ENCODE peak calls at places on chromosomes 4 and X, in eight cellular contexts. One of them, this sample, is unnamed. For H3K9me3, the result is how much of the 10 kb centered on the place peaks cover.

GRCh38 chr4:94925764-94926347 is 168.1 kb downstream of the BMPR1B start:
- DNase-seq in psoas muscle: no peak
- DNase-seq in NT2/D1: no peak
- DNase-seq in ovary: no peak
- DNase-seq in tibial nerve: no peak
- DNase-seq in iPS DF 6.9: no peak
- DNase-seq in naive thymus-derived CD4-positive, alpha-beta T cell: no peak
- DNase-seq in GM23248: no peak
- DNase-seq in this sample: no peak

GRCh38 chr4:11487139-11487538 is 58.4 kb upstream of the HS3ST1 start:
- DNase-seq in psoas muscle: no peak
- DNase-seq in NT2/D1: no peak
- DNase-seq in ovary: no peak
- DNase-seq in tibial nerve: no peak
- DNase-seq in iPS DF 6.9: no peak
- DNase-seq in naive thymus-derived CD4-positive, alpha-beta T cell: peak
- DNase-seq in GM23248: no peak
- DNase-seq in this sample: no peak

GRCh38 chr4:133839326-133839725 is 362.3 kb downstream of the PABPC4L start:
- DNase-seq in psoas muscle: no peak
- DNase-seq in NT2/D1: peak
- DNase-seq in ovary: no peak
- DNase-seq in tibial nerve: no peak
- DNase-seq in iPS DF 6.9: no peak
- DNase-seq in naive thymus-derived CD4-positive, alpha-beta T cell: no peak
- DNase-seq in GM23248: peak
- DNase-seq in this sample: no peak

GRCh38 chr4:94827481-94828110 is 69.8 kb downstream of the BMPR1B start:
- DNase-seq in psoas muscle: no peak
- DNase-seq in NT2/D1: no peak
- DNase-seq in ovary: no peak
- DNase-seq in tibial nerve: no peak
- DNase-seq in iPS DF 6.9: no peak
- DNase-seq in naive thymus-derived CD4-positive, alpha-beta T cell: no peak
- DNase-seq in GM23248: peak
- DNase-seq in this sample: no peak

GRCh38 chr4:152185786-152186540 is 349.9 kb downstream of the FBXW7 start:
- DNase-seq in psoas muscle: no peak
- DNase-seq in NT2/D1: no peak
- DNase-seq in ovary: no peak
- DNase-seq in tibial nerve: no peak
- DNase-seq in iPS DF 6.9: no peak
- DNase-seq in naive thymus-derived CD4-positive, alpha-beta T cell: no peak
- DNase-seq in GM23248: peak
- DNase-seq in this sample: no peak

GRCh38 chrX:103453655-103454054 is 65.6 kb downstream of the RAB40A start:
- DNase-seq in psoas muscle: no peak
- DNase-seq in NT2/D1: no peak
- DNase-seq in ovary: no peak
- DNase-seq in tibial nerve: no peak
- DNase-seq in iPS DF 6.9: no peak
- DNase-seq in naive thymus-derived CD4-positive, alpha-beta T cell: no peak
- DNase-seq in GM23248: peak
- DNase-seq in this sample: no peak

GRCh38 chrX:17397074-17397473 is 22.1 kb downstream of the NHS start:
- DNase-seq in psoas muscle: no peak
- DNase-seq in NT2/D1: no peak
- DNase-seq in ovary: no peak
- DNase-seq in tibial nerve: no peak
- DNase-seq in iPS DF 6.9: no peak
- DNase-seq in naive thymus-derived CD4-positive, alpha-beta T cell: no peak
- DNase-seq in GM23248: peak
- DNase-seq in this sample: no peak

GRCh38 chr4:148800943-148801342 is 358.7 kb upstream of the NR3C2 start:
- DNase-seq in psoas muscle: no peak
- DNase-seq in NT2/D1: no peak
- DNase-seq in ovary: no peak
- DNase-seq in tibial nerve: peak
- DNase-seq in iPS DF 6.9: no peak
- DNase-seq in naive thymus-derived CD4-positive, alpha-beta T cell: no peak
- DNase-seq in GM23248: no peak
- DNase-seq in this sample: no peak

GRCh38 chr4:88927420-88927819 is 129.6 kb downstream of the FAM13A start:
- DNase-seq in psoas muscle: no peak
- DNase-seq in NT2/D1: no peak
- DNase-seq in ovary: no peak
- DNase-seq in tibial nerve: no peak
- DNase-seq in iPS DF 6.9: no peak
- DNase-seq in naive thymus-derived CD4-positive, alpha-beta T cell: no peak
- DNase-seq in GM23248: no peak
- DNase-seq in this sample: no peak

GRCh38 chr4:176340871-176341685 is 21.3 kb downstream of the SPCS3 start:
- DNase-seq in psoas muscle: no peak
- DNase-seq in NT2/D1: peak
- DNase-seq in ovary: no peak
- DNase-seq in tibial nerve: no peak
- DNase-seq in iPS DF 6.9: no peak
- DNase-seq in naive thymus-derived CD4-positive, alpha-beta T cell: peak
- DNase-seq in GM23248: peak
- DNase-seq in this sample: no peak

DNA sequence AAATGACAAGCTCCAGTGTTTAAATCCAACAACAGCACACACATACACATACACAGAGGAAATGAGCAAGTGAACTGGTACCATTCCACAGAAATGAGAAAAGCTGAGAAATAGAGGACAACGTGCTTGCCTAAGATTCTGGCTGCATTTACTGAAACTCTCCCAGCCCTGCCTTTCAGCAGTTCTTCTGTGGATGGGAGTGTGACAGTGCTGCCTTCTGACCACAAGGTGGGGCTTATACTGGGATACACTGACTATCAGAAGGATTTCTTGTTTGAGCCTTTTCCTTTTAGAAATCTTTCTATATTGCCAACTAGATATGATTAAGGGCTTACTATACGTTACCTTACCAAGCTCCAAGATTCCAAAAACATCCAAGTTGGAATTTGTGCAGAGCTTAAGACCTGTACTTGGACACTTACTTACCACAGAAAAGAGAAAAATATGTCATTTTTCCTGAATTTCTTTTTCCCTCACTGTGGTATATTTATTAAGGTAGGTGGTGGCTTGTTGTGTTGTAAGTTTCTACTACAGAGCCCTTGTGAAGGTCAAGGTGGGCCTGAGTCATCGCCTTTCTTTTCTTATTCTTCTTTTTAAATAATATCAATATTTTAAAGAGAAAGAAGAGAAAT is 10.7 kb upstream of the CXCL8 start:
- DNase-seq in psoas muscle: peak
- DNase-seq in NT2/D1: no peak
- DNase-seq in ovary: peak
- DNase-seq in tibial nerve: peak
- DNase-seq in iPS DF 6.9: peak
- DNase-seq in naive thymus-derived CD4-positive, alpha-beta T cell: no peak
- DNase-seq in GM23248: peak
- DNase-seq in this sample: peak
- H3K9me3 ChIP-seq in psoas muscle: under half
- H3K9me3 ChIP-seq in NT2/D1: under half
- H3K9me3 ChIP-seq in ovary: under half
- H3K9me3 ChIP-seq in tibial nerve: under half
- H3K9me3 ChIP-seq in iPS DF 6.9: under half
- H3K9me3 ChIP-seq in naive thymus-derived CD4-positive, alpha-beta T cell: under half
- H3K9me3 ChIP-seq in GM23248: under half
- H3K9me3 ChIP-seq in this sample: under half

GRCh38 chrX:155983326-155983725 is 14.2 kb upstream of the IL9R start:
- DNase-seq in psoas muscle: no peak
- DNase-seq in NT2/D1: no peak
- DNase-seq in ovary: no peak
- DNase-seq in tibial nerve: no peak
- DNase-seq in iPS DF 6.9: no peak
- DNase-seq in naive thymus-derived CD4-positive, alpha-beta T cell: no peak
- DNase-seq in GM23248: no peak
- DNase-seq in this sample: no peak
- H3K9me3 ChIP-seq in psoas muscle: under half
- H3K9me3 ChIP-seq in NT2/D1: under half
- H3K9me3 ChIP-seq in ovary: under half
- H3K9me3 ChIP-seq in tibial nerve: under half
- H3K9me3 ChIP-seq in iPS DF 6.9: under half
- H3K9me3 ChIP-seq in naive thymus-derived CD4-positive, alpha-beta T cell: under half
- H3K9me3 ChIP-seq in GM23248: under half
- H3K9me3 ChIP-seq in this sample: under half

GRCh38 chr4:78811034-78811433 is 34.9 kb downstream of the BMP2K start:
- DNase-seq in psoas muscle: no peak
- DNase-seq in NT2/D1: no peak
- DNase-seq in ovary: no peak
- DNase-seq in tibial nerve: no peak
- DNase-seq in iPS DF 6.9: no peak
- DNase-seq in naive thymus-derived CD4-positive, alpha-beta T cell: no peak
- DNase-seq in GM23248: no peak
- DNase-seq in this sample: no peak

GRCh38 chr4:78809928-78810835 is 34.0 kb downstream of the BMP2K start:
- DNase-seq in psoas muscle: no peak
- DNase-seq in NT2/D1: no peak
- DNase-seq in ovary: no peak
- DNase-seq in tibial nerve: no peak
- DNase-seq in iPS DF 6.9: peak
- DNase-seq in naive thymus-derived CD4-positive, alpha-beta T cell: no peak
- DNase-seq in GM23248: no peak
- DNase-seq in this sample: no peak

GRCh38 chr4:78809295-78809694 is 33.1 kb downstream of the BMP2K start:
- DNase-seq in psoas muscle: no peak
- DNase-seq in NT2/D1: no peak
- DNase-seq in ovary: no peak
- DNase-seq in tibial nerve: no peak
- DNase-seq in iPS DF 6.9: no peak
- DNase-seq in naive thymus-derived CD4-positive, alpha-beta T cell: no peak
- DNase-seq in GM23248: no peak
- DNase-seq in this sample: no peak

GRCh38 chr4:78806943-78807458 is 30.9 kb downstream of the BMP2K start:
- DNase-seq in psoas muscle: no peak
- DNase-seq in NT2/D1: no peak
- DNase-seq in ovary: no peak
- DNase-seq in tibial nerve: no peak
- DNase-seq in iPS DF 6.9: no peak
- DNase-seq in naive thymus-derived CD4-positive, alpha-beta T cell: no peak
- DNase-seq in GM23248: no peak
- DNase-seq in this sample: no peak
- H3K9me3 ChIP-seq in psoas muscle: under half
- H3K9me3 ChIP-seq in NT2/D1: under half
- H3K9me3 ChIP-seq in ovary: under half
- H3K9me3 ChIP-seq in tibial nerve: under half
- H3K9me3 ChIP-seq in iPS DF 6.9: under half
- H3K9me3 ChIP-seq in naive thymus-derived CD4-positive, alpha-beta T cell: under half
- H3K9me3 ChIP-seq in GM23248: under half
- H3K9me3 ChIP-seq in this sample: under half

GRCh38 chr4:243407-243806 is 61.9 kb downstream of the ZNF732 start:
- DNase-seq in psoas muscle: no peak
- DNase-seq in NT2/D1: no peak
- DNase-seq in ovary: no peak
- DNase-seq in tibial nerve: no peak
- DNase-seq in iPS DF 6.9: peak
- DNase-seq in naive thymus-derived CD4-positive, alpha-beta T cell: no peak
- DNase-seq in GM23248: no peak
- DNase-seq in this sample: no peak
- H3K9me3 ChIP-seq in psoas muscle: under half
- H3K9me3 ChIP-seq in NT2/D1: half or more
- H3K9me3 ChIP-seq in ovary: under half
- H3K9me3 ChIP-seq in tibial nerve: under half
- H3K9me3 ChIP-seq in iPS DF 6.9: under half
- H3K9me3 ChIP-seq in naive thymus-derived CD4-positive, alpha-beta T cell: under half
- H3K9me3 ChIP-seq in GM23248: under half
- H3K9me3 ChIP-seq in this sample: under half

GRCh38 chrX:64975491-64975890 is 759 bp downstream of the ZC4H2 start:
- DNase-seq in psoas muscle: peak
- DNase-seq in NT2/D1: peak
- DNase-seq in ovary: peak
- DNase-seq in tibial nerve: no peak
- DNase-seq in iPS DF 6.9: no peak
- DNase-seq in naive thymus-derived CD4-positive, alpha-beta T cell: peak
- DNase-seq in GM23248: peak
- DNase-seq in this sample: peak
- H3K9me3 ChIP-seq in psoas muscle: under half
- H3K9me3 ChIP-seq in NT2/D1: under half
- H3K9me3 ChIP-seq in ovary: under half
- H3K9me3 ChIP-seq in tibial nerve: under half
- H3K9me3 ChIP-seq in iPS DF 6.9: under half
- H3K9me3 ChIP-seq in naive thymus-derived CD4-positive, alpha-beta T cell: under half
- H3K9me3 ChIP-seq in GM23248: under half
- H3K9me3 ChIP-seq in this sample: under half

GRCh38 chr4:19772581-19772980 is 479.1 kb upstream of the SLIT2 start:
- DNase-seq in psoas muscle: no peak
- DNase-seq in NT2/D1: no peak
- DNase-seq in ovary: no peak
- DNase-seq in tibial nerve: no peak
- DNase-seq in iPS DF 6.9: no peak
- DNase-seq in naive thymus-derived CD4-positive, alpha-beta T cell: no peak
- DNase-seq in GM23248: no peak
- DNase-seq in this sample: no peak
- H3K9me3 ChIP-seq in psoas muscle: under half
- H3K9me3 ChIP-seq in NT2/D1: under half
- H3K9me3 ChIP-seq in ovary: under half
- H3K9me3 ChIP-seq in tibial nerve: under half
- H3K9me3 ChIP-seq in iPS DF 6.9: under half
- H3K9me3 ChIP-seq in naive thymus-derived CD4-positive, alpha-beta T cell: under half
- H3K9me3 ChIP-seq in GM23248: under half
- H3K9me3 ChIP-seq in this sample: under half

DNA sequence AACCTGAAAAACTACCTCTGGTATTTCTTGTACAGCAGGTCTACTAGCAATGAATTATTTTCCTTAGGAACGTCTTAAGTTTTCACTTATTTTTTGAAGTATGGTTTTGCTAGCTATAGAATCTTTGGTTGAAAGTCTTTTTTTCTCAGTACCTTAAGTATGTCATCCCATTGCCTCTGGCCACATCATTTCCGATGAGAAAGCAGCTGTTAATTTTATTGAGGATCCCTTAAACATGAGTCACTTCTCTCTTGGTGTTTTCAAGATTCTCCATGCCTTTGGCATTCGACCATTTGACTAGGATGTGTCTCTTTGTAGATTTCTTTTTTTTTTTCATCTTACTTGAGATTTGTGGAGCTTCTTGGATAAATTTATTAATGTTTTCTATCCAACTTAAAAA is 803.8 kb upstream of the AMOT start:
- DNase-seq in psoas muscle: no peak
- DNase-seq in NT2/D1: no peak
- DNase-seq in ovary: no peak
- DNase-seq in tibial nerve: no peak
- DNase-seq in iPS DF 6.9: no peak
- DNase-seq in naive thymus-derived CD4-positive, alpha-beta T cell: no peak
- DNase-seq in GM23248: peak
- DNase-seq in this sample: no peak
- H3K9me3 ChIP-seq in psoas muscle: under half
- H3K9me3 ChIP-seq in NT2/D1: under half
- H3K9me3 ChIP-seq in ovary: under half
- H3K9me3 ChIP-seq in tibial nerve: under half
- H3K9me3 ChIP-seq in iPS DF 6.9: under half
- H3K9me3 ChIP-seq in naive thymus-derived CD4-positive, alpha-beta T cell: under half
- H3K9me3 ChIP-seq in GM23248: under half
- H3K9me3 ChIP-seq in this sample: under half

This sample was measured in tibial artery.